ENCODE peak calls at places on chromosomes 16 and 17, in eight cellular contexts. I, C, U, K, L, S, T and B are unnamed samples.

GRCh38 chr16:84362410-84362809 is 5.9 kb upstream of the ATP2C2 start:
- DNase-seq in I (no peak), C (no peak), U (no peak), K (no peak), L (no peak), S (peak), T (no peak), B (no peak)

GRCh38 chr16:46743232-46743719 is 4.9 kb downstream of the MYLK3 start:
- DNase-seq in I (no peak), C (peak), U (no peak), K (no peak), L (peak), S (no peak), T (no peak), B (no peak)

GRCh38 chr17:82013341-82013740 is 9.3 kb downstream of the CENPX start:
- DNase-seq in I (no peak), C (peak), U (no peak), K (no peak), L (no peak), S (no peak), T (no peak), B (no peak)

GRCh38 chr16:9135797-9136196 is 44.4 kb downstream of the HAPSTR1 start:
- DNase-seq in I (no peak), C (peak), U (no peak), K (no peak), L (peak), S (no peak), T (no peak), B (no peak)

GRCh38 chr17:39826334-39826733 is 37.8 kb downstream of the IKZF3 start:
- DNase-seq in I (no peak), C (no peak), U (no peak), K (no peak), L (no peak), S (no peak), T (no peak), B (no peak)

GRCh38 chr17:65013613-65014391 is 42.7 kb downstream of the GNA13 start:
- DNase-seq in I (no peak), C (peak), U (no peak), K (no peak), L (no peak), S (no peak), T (no peak), B (no peak)

GRCh38 chr17:2237521-2237921 is 66.1 kb downstream of the SMG6 start:
- DNase-seq in I (no peak), C (peak), U (no peak), K (no peak), L (no peak), S (no peak), T (no peak), B (no peak)

GRCh38 chr16:30185683-30186421 is 2.5 kb downstream of the CORO1A start:
- DNase-seq in I (no peak), C (no peak), U (no peak), K (peak), L (peak), S (no peak), T (peak), B (peak)

GRCh38 chr16:11481987-11482386 is 104.7 kb downstream of the LITAF start:
- DNase-seq in I (no peak), C (peak), U (no peak), K (no peak), L (no peak), S (no peak), T (no peak), B (no peak)

GRCh38 chr17:47145351-47145750 is 43.7 kb downstream of the CDC27 start:
- DNase-seq in I (no peak), C (no peak), U (no peak), K (no peak), L (no peak), S (no peak), T (no peak), B (no peak)

GRCh38 chr16:57331355-57331754 is 27.2 kb upstream of the CCL22 start:
- DNase-seq in I (no peak), C (no peak), U (no peak), K (no peak), L (no peak), S (no peak), T (no peak), B (no peak)

GRCh38 chr17:58318065-58318481 is 10.5 kb downstream of the TSPOAP1 start:
- DNase-seq in I (no peak), C (no peak), U (no peak), K (no peak), L (no peak), S (no peak), T (no peak), B (no peak)

GRCh38 chr17:31453896-31454295 is 62.4 kb downstream of the RAB11FIP4 start:
- DNase-seq in I (no peak), C (no peak), U (no peak), K (no peak), L (no peak), S (peak), T (no peak), B (no peak)

GRCh38 chr16:12971216-12971615 is 69.8 kb downstream of the SHISA9 start:
- DNase-seq in I (no peak), C (peak), U (no peak), K (no peak), L (no peak), S (peak), T (no peak), B (no peak)

GRCh38 chr16:57630931-57631845 is 2.8 kb downstream of the ADGRG1 start:
- DNase-seq in I (no peak), C (peak), U (no peak), K (no peak), L (no peak), S (no peak), T (no peak), B (no peak)

GRCh38 chr16:65825191-65825856 is 541.2 kb upstream of the CDH5 start:
- DNase-seq in I (no peak), C (no peak), U (no peak), K (no peak), L (no peak), S (no peak), T (no peak), B (no peak)

GRCh38 chr17:46772013-46772878 is 46.2 kb downstream of the WNT3 start:
- DNase-seq in I (peak), C (peak), U (no peak), K (no peak), L (no peak), S (peak), T (no peak), B (no peak)

GRCh38 chr17:74853669-74854068 is 6.0 kb downstream of the GRIN2C start:
- DNase-seq in I (no peak), C (no peak), U (no peak), K (no peak), L (no peak), S (no peak), T (no peak), B (no peak)

GRCh38 chr16:87324411-87325275 is 7.5 kb upstream of the C16orf95 start:
- DNase-seq in I (peak), C (peak), U (no peak), K (no peak), L (no peak), S (peak), T (no peak), B (no peak)

GRCh38 chr16:11205754-11206459 is 50.1 kb downstream of the SOCS1 start:
- DNase-seq in I (no peak), C (peak), U (no peak), K (no peak), L (peak), S (no peak), T (no peak), B (no peak)

GRCh38 chr17:7336240-7337175 is at the start of gene ACAP1:
- DNase-seq in I (no peak), C (no peak), U (no peak), K (peak), L (peak), S (no peak), T (peak), B (peak)

GRCh38 chr17:13016881-13017622 is 775 bp downstream of the ELAC2 start:
- DNase-seq in I (no peak), C (no peak), U (no peak), K (no peak), L (no peak), S (no peak), T (no peak), B (no peak)

GRCh38 chr17:60526726-60527125 is 684 bp upstream of the APPBP2 start:
- DNase-seq in I (no peak), C (peak), U (no peak), K (no peak), L (no peak), S (no peak), T (no peak), B (no peak)

GRCh38 chr17:39634384-39634871 is 2.5 kb upstream of the STARD3 start:
- DNase-seq in I (peak), C (peak), U (no peak), K (no peak), L (no peak), S (peak), T (no peak), B (no peak)

GRCh38 chr16:16092925-16093624 is 130.2 kb downstream of the ABCC6 start:
- DNase-seq in I (no peak), C (no peak), U (no peak), K (no peak), L (no peak), S (peak), T (no peak), B (no peak)